ENCODE peak calls at places on chromosomes 5 and 9, in five cellular contexts. S, G, W, D and T are unnamed samples.

GRCh38 chr5:75566710-75567309 is 44.4 kb upstream of the ANKDD1B start:
- DNase-seq in S (peak), G (no peak), W (no peak), D (no peak), T (peak)

GRCh38 chr9:114786251-114786650 is 19.6 kb downstream of the TNFSF15 start:
- DNase-seq in S (no peak), G (no peak), W (no peak), D (no peak), T (peak)

GRCh38 chr5:13987843-13988464 is 43.5 kb upstream of the DNAH5 start:
- DNase-seq in S (peak), G (peak), W (no peak), D (no peak), T (no peak)

GRCh38 chr5:122180863-122181519 is 51.6 kb downstream of the ZNF474 start:
- DNase-seq in S (no peak), G (no peak), W (no peak), D (no peak), T (peak)

GRCh38 chr5:1480806-1481205 is 35.6 kb upstream of the SLC6A3 start:
- DNase-seq in S (no peak), G (no peak), W (peak), D (no peak), T (no peak)

GRCh38 chr5:39714036-39714698 is 289.4 kb upstream of the DAB2 start:
- DNase-seq in S (peak), G (no peak), W (no peak), D (no peak), T (no peak)

GRCh38 chr9:126325779-126326178 is 850 bp upstream of the MVB12B start:
- DNase-seq in S (no peak), G (no peak), W (no peak), D (no peak), T (no peak)

GRCh38 chr5:176560364-176560763 is 11.2 kb downstream of the CDHR2 start:
- DNase-seq in S (no peak), G (no peak), W (no peak), D (no peak), T (no peak)

GRCh38 chr9:354453-354852 is 139.8 kb downstream of the DOCK8 start:
- DNase-seq in S (no peak), G (peak), W (no peak), D (no peak), T (no peak)

DNA sequence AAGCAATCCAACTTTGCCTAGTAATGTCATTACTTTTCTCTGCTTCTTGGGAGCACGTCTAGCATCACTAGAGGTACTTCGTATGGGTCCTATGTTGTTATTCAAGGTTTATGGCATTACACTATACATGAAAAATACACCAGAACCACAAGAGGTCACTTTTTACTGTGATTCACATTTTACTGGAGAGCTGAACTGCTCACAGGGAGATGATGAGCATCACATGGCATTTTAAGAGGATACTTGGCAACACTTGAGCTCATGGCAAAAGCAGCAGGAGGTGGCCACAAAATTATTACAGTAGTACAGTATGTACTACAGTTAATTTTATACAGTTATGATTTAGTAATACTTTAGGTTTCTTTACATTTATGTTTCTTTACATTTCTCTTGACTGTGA is 223.4 kb downstream of the PARP8 start:
- DNase-seq in S (no peak), G (no peak), W (no peak), D (no peak), T (no peak)
- TF ChIP-seq CTCF in S (no peak), G (no peak), W (no peak), D (no peak), T (no peak)

DNA sequence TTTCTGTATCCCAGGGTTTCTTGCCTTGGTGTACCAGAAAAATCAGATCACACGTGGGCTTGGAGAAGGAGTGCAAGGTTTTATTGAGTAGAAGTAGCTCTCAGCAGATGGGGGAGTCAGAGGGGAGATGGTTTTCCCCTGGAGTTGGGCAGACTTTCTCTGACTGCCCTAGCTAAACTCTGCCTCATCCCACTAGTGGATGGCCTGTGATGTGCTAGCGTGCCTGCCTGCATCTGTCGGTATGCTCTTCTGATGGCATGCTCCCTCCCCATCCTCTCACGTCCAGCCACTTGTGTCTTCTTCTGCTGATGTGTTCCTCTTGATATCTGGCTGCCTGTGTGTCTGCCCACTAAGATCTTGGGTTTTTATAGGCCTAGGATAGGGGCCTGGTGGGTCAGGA is 616.1 kb upstream of the RGMB start:
- DNase-seq in S (no peak), G (no peak), W (no peak), D (no peak), T (no peak)
- TF ChIP-seq CTCF in S (no peak), G (no peak), W (no peak), D (no peak), T (no peak)

GRCh38 chr9:124260769-124261603 is 3.2 kb downstream of the NEK6 start:
- DNase-seq in S (no peak), G (peak), W (peak), D (no peak), T (peak)

GRCh38 chr9:124258765-124259272 is 1.1 kb downstream of the NEK6 start:
- DNase-seq in S (no peak), G (no peak), W (no peak), D (no peak), T (no peak)

GRCh38 chr9:124257865-124258764 is at the start of gene NEK6:
- DNase-seq in S (no peak), G (no peak), W (peak), D (peak), T (no peak)

GRCh38 chr9:124257070-124257864 is 482 bp upstream of the NEK6 start:
- DNase-seq in S (no peak), G (no peak), W (peak), D (no peak), T (no peak)

DNA sequence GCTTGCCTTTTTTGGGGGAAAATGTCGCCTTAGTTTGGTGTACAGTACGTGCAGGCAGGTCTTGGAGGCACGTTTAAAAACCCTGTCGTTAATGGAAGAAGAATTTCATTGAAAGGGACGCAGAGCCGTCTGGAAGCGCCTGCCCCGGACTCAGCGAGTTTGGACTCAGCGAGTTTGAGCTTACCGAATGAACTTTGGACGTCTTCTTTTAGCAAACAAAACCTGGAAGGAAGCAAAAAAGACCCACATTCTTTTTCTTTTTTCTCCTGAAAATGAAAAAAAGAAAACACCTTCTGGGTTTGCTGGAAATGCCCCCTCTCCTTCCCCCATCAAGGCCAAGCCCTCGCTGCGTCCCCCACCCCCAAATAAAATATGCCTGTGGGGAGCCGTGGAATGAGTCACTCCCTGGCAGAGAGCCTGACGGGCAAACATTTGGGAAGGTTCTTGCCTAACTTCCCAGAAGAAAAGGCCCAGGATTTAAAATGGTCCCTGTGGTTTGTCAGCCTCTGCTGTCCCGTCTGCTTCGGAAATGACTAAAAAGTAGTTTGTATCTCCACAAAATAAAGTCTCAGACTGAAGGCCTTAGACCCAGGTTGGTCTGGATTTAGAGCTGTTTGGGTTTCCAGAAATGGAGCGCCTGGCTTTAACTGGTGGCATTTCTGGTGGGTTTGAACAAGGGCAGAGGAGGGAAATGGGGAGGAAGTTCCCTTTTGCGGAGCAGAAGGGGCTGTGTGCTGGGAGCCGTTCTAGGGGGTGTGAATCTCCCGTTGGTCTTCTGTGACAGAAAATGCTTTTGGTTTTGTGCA is 1.7 kb downstream of the NEK6 start:
- DNase-seq in S (peak), G (peak), W (peak), D (peak), T (no peak)
- TF ChIP-seq CTCF in S (no peak), G (no peak), W (no peak), D (no peak), T (no peak)

GRCh38 chr9:98678244-98678842 is 30.4 kb downstream of the GABBR2 start:
- DNase-seq in S (no peak), G (no peak), W (peak), D (no peak), T (no peak)
- TF ChIP-seq CTCF in S (peak), G (no peak), W (no peak), D (peak), T (peak)

DNA sequence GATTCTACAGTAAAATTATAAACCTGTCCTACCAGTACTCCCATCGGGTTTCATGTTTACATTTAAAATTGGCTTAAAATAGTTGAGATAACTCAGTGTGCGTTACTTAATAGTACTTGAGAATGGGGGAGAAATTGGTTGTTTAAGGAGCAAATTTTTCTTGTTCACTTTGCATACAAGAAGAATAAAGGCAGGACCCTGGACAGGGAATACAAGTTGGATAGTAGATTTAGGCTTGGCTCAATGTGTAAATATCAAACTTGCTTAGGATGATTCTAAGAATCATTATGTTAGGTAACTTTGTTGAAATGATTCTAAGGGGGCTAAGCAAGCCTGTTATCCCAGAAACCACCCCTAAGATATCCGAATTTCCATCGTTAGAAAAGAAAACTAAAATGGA is 448.3 kb upstream of the TLE4 start:
- DNase-seq in S (no peak), G (no peak), W (no peak), D (no peak), T (no peak)
- TF ChIP-seq CTCF in S (no peak), G (no peak), W (no peak), D (no peak), T (no peak)

GRCh38 chr9:30039712-30040111 is 2344.7 kb upstream of the ACO1 start:
- DNase-seq in S (no peak), G (no peak), W (no peak), D (no peak), T (no peak)
- TF ChIP-seq CTCF in S (no peak), G (no peak), W (no peak), D (no peak), T (no peak)

GRCh38 chr5:23742701-23743100 is 235.3 kb downstream of the PRDM9 start:
- DNase-seq in S (no peak), G (no peak), W (no peak), D (no peak), T (no peak)
- TF ChIP-seq CTCF in S (no peak), G (no peak), W (no peak), D (peak), T (peak)

GRCh38 chr5:88376728-88377127 is 108.1 kb upstream of the TMEM161B start:
- DNase-seq in S (no peak), G (no peak), W (no peak), D (no peak), T (no peak)
- TF ChIP-seq CTCF in S (no peak), G (no peak), W (no peak), D (no peak), T (no peak)

DNA sequence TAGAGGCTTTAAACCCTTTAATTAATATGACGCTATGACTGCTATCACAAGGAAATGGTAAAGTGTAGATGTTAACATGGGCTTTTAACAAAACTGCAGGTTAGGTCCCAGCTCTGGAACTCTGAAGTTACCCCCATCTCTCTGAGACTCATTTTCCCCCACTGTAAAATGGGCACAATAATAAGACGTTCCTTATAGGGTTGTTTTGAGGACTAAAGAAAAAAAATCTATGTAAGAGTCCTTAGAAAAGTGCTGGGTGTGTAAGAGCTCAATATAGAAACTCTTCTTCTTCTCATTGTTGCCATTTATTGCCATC is 45.8 kb upstream of the STK32A start:
- DNase-seq in S (no peak), G (no peak), W (no peak), D (no peak), T (no peak)
- TF ChIP-seq CTCF in S (no peak), G (no peak), W (no peak), D (no peak), T (no peak)